ENCODE peak calls at places on chromosomes 16 and 17, in four cellular contexts. One of them, this sample, is unnamed.

GRCh38 chr16:69187891-69188451 is 1.0 kb downstream of the SNTB2 start:
- DNase-seq in AG10803: peak
- DNase-seq in GM06990: no peak
- DNase-seq in HFFc6: peak
- DNase-seq in this sample: peak

GRCh38 chr17:251531-251930 is 70.1 kb upstream of the DOC2B start:
- DNase-seq in AG10803: no peak
- DNase-seq in HFFc6: no peak
- DNase-seq in GM06990: no peak
- DNase-seq in this sample: no peak

GRCh38 chr17:79913451-79913850 is 74.2 kb upstream of the CBX4 start:
- DNase-seq in AG10803: no peak
- DNase-seq in HFFc6: no peak
- DNase-seq in GM06990: no peak
- DNase-seq in this sample: no peak

GRCh38 chr17:78921437-78921971 is 3.7 kb downstream of the TIMP2 start:
- DNase-seq in HFFc6: no peak
- DNase-seq in AG10803: peak
- DNase-seq in GM06990: no peak
- DNase-seq in this sample: no peak

GRCh38 chr17:9976283-9977009 is 71.4 kb upstream of the RCVRN start:
- DNase-seq in HFFc6: no peak
- DNase-seq in GM06990: no peak
- DNase-seq in AG10803: no peak
- DNase-seq in this sample: no peak

GRCh38 chr16:22425036-22425801 is 50.8 kb upstream of the CDR2 start:
- DNase-seq in AG10803: peak
- DNase-seq in GM06990: no peak
- DNase-seq in HFFc6: peak
- DNase-seq in this sample: no peak

GRCh38 chr17:82647593-82648164 is 565 bp downstream of the WDR45B start:
- DNase-seq in HFFc6: no peak
- DNase-seq in AG10803: no peak
- DNase-seq in GM06990: peak
- DNase-seq in this sample: peak

GRCh38 chr17:64767269-64767997 is 105.3 kb upstream of the SMURF2 start:
- DNase-seq in AG10803: no peak
- DNase-seq in HFFc6: no peak
- DNase-seq in GM06990: no peak
- DNase-seq in this sample: no peak

GRCh38 chr17:80892019-80892855 is 99.4 kb upstream of the CHMP6 start:
- DNase-seq in AG10803: peak
- DNase-seq in GM06990: peak
- DNase-seq in HFFc6: peak
- DNase-seq in this sample: peak

GRCh38 chr17:17079761-17080160 is 37.5 kb downstream of the MPRIP start:
- DNase-seq in HFFc6: no peak
- DNase-seq in AG10803: peak
- DNase-seq in GM06990: no peak
- DNase-seq in this sample: no peak

GRCh38 chr16:85306071-85306792 is 194.0 kb upstream of the CIBAR2 start:
- DNase-seq in HFFc6: peak
- DNase-seq in AG10803: peak
- DNase-seq in GM06990: peak
- DNase-seq in this sample: peak

GRCh38 chr16:82031116-82032084 is 3.7 kb upstream of the HSD17B2 start:
- DNase-seq in AG10803: peak
- DNase-seq in HFFc6: peak
- DNase-seq in GM06990: no peak
- DNase-seq in this sample: peak

GRCh38 chr16:3654249-3654991 is at the start of gene DNASE1:
- DNase-seq in GM06990: peak
- DNase-seq in HFFc6: peak
- DNase-seq in AG10803: peak
- DNase-seq in this sample: peak

GRCh38 chr17:57651451-57651850 is 93.6 kb downstream of the CCDC182 start:
- DNase-seq in AG10803: no peak
- DNase-seq in HFFc6: no peak
- DNase-seq in GM06990: no peak
- DNase-seq in this sample: no peak

GRCh38 chr17:82314721-82315605 is 2.4 kb downstream of the CD7 start:
- DNase-seq in AG10803: no peak
- DNase-seq in GM06990: no peak
- DNase-seq in HFFc6: no peak
- DNase-seq in this sample: no peak

GRCh38 chr17:41687828-41688640 is 651 bp upstream of the EIF1 start:
- DNase-seq in HFFc6: no peak
- DNase-seq in GM06990: no peak
- DNase-seq in AG10803: no peak
- DNase-seq in this sample: no peak

GRCh38 chr17:69588739-69589334 is 174.3 kb downstream of the MAP2K6 start:
- DNase-seq in HFFc6: no peak
- DNase-seq in AG10803: peak
- DNase-seq in GM06990: no peak
- DNase-seq in this sample: no peak

GRCh38 chr16:50697881-50698767 is 4.7 kb downstream of the NOD2 start:
- DNase-seq in AG10803: peak
- DNase-seq in GM06990: peak
- DNase-seq in HFFc6: peak
- DNase-seq in this sample: peak

GRCh38 chr16:25747160-25747758 is 55.5 kb downstream of the HS3ST4 start:
- DNase-seq in GM06990: no peak
- DNase-seq in HFFc6: no peak
- DNase-seq in AG10803: no peak
- DNase-seq in this sample: no peak

GRCh38 chr16:68995011-68995504 is 110.4 kb upstream of the HAS3 start:
- DNase-seq in HFFc6: peak
- DNase-seq in GM06990: no peak
- DNase-seq in AG10803: peak
- DNase-seq in this sample: no peak

GRCh38 chr16:75293746-75294145 is 42.3 kb upstream of the BCAR1 start:
- DNase-seq in HFFc6: no peak
- DNase-seq in AG10803: no peak
- DNase-seq in GM06990: no peak
- DNase-seq in this sample: no peak

GRCh38 chr16:57871457-57871856 is 69.2 kb upstream of the KIFC3 start:
- DNase-seq in GM06990: peak
- DNase-seq in AG10803: peak
- DNase-seq in HFFc6: peak
- DNase-seq in this sample: no peak

GRCh38 chr16:19879241-19879792 is 5.3 kb downstream of the GPRC5B start:
- DNase-seq in HFFc6: peak
- DNase-seq in AG10803: no peak
- DNase-seq in GM06990: no peak
- DNase-seq in this sample: no peak

GRCh38 chr17:83080641-83081560 is 1.5 kb downstream of the METRNL start:
- DNase-seq in HFFc6: no peak
- DNase-seq in AG10803: no peak
- DNase-seq in GM06990: peak
- DNase-seq in this sample: peak

GRCh38 chr17:79923974-79924638 is 84.9 kb upstream of the CBX4 start:
- DNase-seq in AG10803: no peak
- DNase-seq in HFFc6: no peak
- DNase-seq in GM06990: no peak
- DNase-seq in this sample: peak

GRCh38 chr16:79767597-79768280 is 167.2 kb upstream of the MAF start:
- DNase-seq in HFFc6: no peak
- DNase-seq in GM06990: no peak
- DNase-seq in AG10803: peak
- DNase-seq in this sample: no peak

GRCh38 chr17:65228734-65229390 is 91.7 kb downstream of the RGS9 start:
- DNase-seq in AG10803: peak
- DNase-seq in GM06990: peak
- DNase-seq in HFFc6: peak
- DNase-seq in this sample: peak

GRCh38 chr16:57590654-57591085 is 37.8 kb upstream of the ADGRG1 start:
- DNase-seq in GM06990: no peak
- DNase-seq in HFFc6: peak
- DNase-seq in AG10803: peak
- DNase-seq in this sample: no peak

GRCh38 chr16:21952040-21952792 is 945 bp upstream of the UQCRC2 start:
- DNase-seq in AG10803: peak
- DNase-seq in HFFc6: peak
- DNase-seq in GM06990: no peak
- DNase-seq in this sample: peak

GRCh38 chr17:1460233-1460632 is 4.2 kb upstream of the CRK start:
- DNase-seq in GM06990: no peak
- DNase-seq in HFFc6: peak
- DNase-seq in AG10803: peak
- DNase-seq in this sample: no peak

GRCh38 chr16:88805340-88805715 is 1.7 kb downstream of the CDT1 start:
- DNase-seq in AG10803: no peak
- DNase-seq in GM06990: no peak
- DNase-seq in HFFc6: no peak
- DNase-seq in this sample: no peak

GRCh38 chr16:82655315-82655714 is 28.5 kb downstream of the CDH13 start:
- DNase-seq in GM06990: peak
- DNase-seq in HFFc6: peak
- DNase-seq in AG10803: peak
- DNase-seq in this sample: no peak

GRCh38 chr17:32161506-32162365 is 19.4 kb downstream of the RHOT1 start:
- DNase-seq in HFFc6: peak
- DNase-seq in AG10803: peak
- DNase-seq in GM06990: no peak
- DNase-seq in this sample: no peak

GRCh38 chr17:51060396-51060795 is 60.3 kb downstream of the SPAG9 start:
- DNase-seq in GM06990: no peak
- DNase-seq in HFFc6: no peak
- DNase-seq in AG10803: no peak
- DNase-seq in this sample: no peak

GRCh38 chr17:66830451-66830850 is 4.5 kb upstream of the CACNG5 start:
- DNase-seq in HFFc6: no peak
- DNase-seq in GM06990: no peak
- DNase-seq in AG10803: no peak
- DNase-seq in this sample: no peak

GRCh38 chr17:57861000-57861736 is 11.3 kb upstream of the MRPS23 start:
- DNase-seq in HFFc6: no peak
- DNase-seq in AG10803: peak
- DNase-seq in GM06990: no peak
- DNase-seq in this sample: peak

GRCh38 chr17:49337900-49338299 is 24.1 kb downstream of the ZNF652 start:
- DNase-seq in HFFc6: no peak
- DNase-seq in AG10803: no peak
- DNase-seq in GM06990: no peak
- DNase-seq in this sample: no peak

GRCh38 chr17:8243827-8244226 is 4.0 kb downstream of the CTC1 start:
- DNase-seq in HFFc6: no peak
- DNase-seq in AG10803: no peak
- DNase-seq in GM06990: no peak
- DNase-seq in this sample: no peak
- TF ChIP-seq CTCF in HFFc6: no peak
- TF ChIP-seq CTCF in AG10803: no peak
- TF ChIP-seq CTCF in GM06990: no peak
- TF ChIP-seq CTCF in this sample: no peak

DNA sequence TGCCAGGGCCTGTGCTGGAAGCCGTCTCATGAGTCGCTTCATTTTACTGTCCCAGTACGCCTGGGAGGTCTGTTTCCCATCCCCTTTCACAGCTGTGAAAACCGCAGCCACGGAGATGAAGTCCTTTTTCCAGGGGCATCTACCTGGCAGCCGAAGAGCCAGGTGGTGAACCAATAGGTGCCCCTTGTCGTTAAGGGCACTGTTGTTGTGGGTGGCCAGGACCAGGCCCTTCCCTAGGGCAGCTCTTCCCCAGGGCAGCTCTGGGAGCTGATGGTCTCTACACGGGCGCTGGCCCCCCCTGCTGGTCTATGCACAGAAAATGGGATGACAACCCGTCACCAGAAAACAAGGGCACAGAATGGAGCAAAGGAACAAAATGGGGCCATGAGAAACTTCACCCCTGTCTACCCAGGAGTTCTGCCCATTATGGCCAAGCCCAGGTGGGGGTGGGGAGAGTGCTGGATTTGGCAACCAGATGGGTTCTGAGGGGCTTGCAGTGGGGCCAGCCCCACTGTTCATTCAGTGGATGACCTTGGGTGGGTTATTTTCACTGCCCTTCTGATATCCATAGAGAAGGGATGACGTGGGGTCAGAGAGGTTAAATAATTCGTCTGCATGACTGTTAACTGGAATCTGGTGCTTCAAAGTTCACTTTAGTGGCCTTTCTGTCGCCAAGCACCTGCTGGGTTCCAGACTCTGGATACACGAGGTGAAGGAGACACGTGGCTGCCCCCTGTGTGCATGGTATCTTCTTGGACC is 11.5 kb downstream of the RMI2 start:
- DNase-seq in AG10803: peak
- DNase-seq in GM06990: peak
- DNase-seq in HFFc6: peak
- DNase-seq in this sample: peak
- TF ChIP-seq CTCF in AG10803: peak
- TF ChIP-seq CTCF in GM06990: peak
- TF ChIP-seq CTCF in HFFc6: peak
- TF ChIP-seq CTCF in this sample: peak

GRCh38 chr17:30354731-30355130 is 20.9 kb upstream of the TMIGD1 start:
- DNase-seq in HFFc6: no peak
- DNase-seq in GM06990: no peak
- DNase-seq in AG10803: no peak
- DNase-seq in this sample: no peak
- TF ChIP-seq CTCF in HFFc6: no peak
- TF ChIP-seq CTCF in GM06990: no peak
- TF ChIP-seq CTCF in AG10803: no peak
- TF ChIP-seq CTCF in this sample: no peak

GRCh38 chr16:15055141-15056053 is 477 bp downstream of the NTAN1 start:
- DNase-seq in GM06990: no peak
- DNase-seq in HFFc6: no peak
- DNase-seq in AG10803: peak
- DNase-seq in this sample: peak
- TF ChIP-seq CTCF in GM06990: peak
- TF ChIP-seq CTCF in HFFc6: peak
- TF ChIP-seq CTCF in AG10803: no peak
- TF ChIP-seq CTCF in this sample: peak

GRCh38 chr16:31143889-31144148 is 6.0 kb downstream of the PRSS36 start:
- DNase-seq in AG10803: no peak
- DNase-seq in GM06990: no peak
- DNase-seq in HFFc6: no peak
- DNase-seq in this sample: no peak
- TF ChIP-seq CTCF in AG10803: no peak
- TF ChIP-seq CTCF in GM06990: no peak
- TF ChIP-seq CTCF in HFFc6: no peak
- TF ChIP-seq CTCF in this sample: no peak

GRCh38 chr16:64469906-64470702 is 651.8 kb downstream of the CDH11 start:
- DNase-seq in HFFc6: no peak
- DNase-seq in AG10803: no peak
- DNase-seq in GM06990: no peak
- DNase-seq in this sample: no peak
- TF ChIP-seq CTCF in HFFc6: no peak
- TF ChIP-seq CTCF in AG10803: peak
- TF ChIP-seq CTCF in GM06990: no peak
- TF ChIP-seq CTCF in this sample: no peak

This sample was measured in GM13977.